ENCODE peak calls at places on chromosomes 13 and 19, in six cellular contexts. D is choroid plexus epithelial cell, Z is thoracic aorta, L is heart right ventricle, F is breast epithelium, Q is tibial artery. C is an unnamed sample.
A peak's percentile ranks its signal among the peaks of the same experiment; 100 is the strongest.

GRCh38 chr13:30720470-30720869 is 14.9 kb upstream of the ALOX5AP start:
- DNase-seq in D (no peak), Z (no peak), L (no peak), F (no peak), Q (no peak), C (peak; percentile 70)

GRCh38 chr13:113806104-113806471 is 47.1 kb downstream of the TMEM255B start:
- DNase-seq in D (no peak), Z (no peak), L (no peak), F (no peak), Q (no peak), C (no peak)

GRCh38 chr19:13865578-13866462 is 11.1 kb upstream of the NANOS3 start:
- DNase-seq in D (no peak), Z (no peak), L (no peak), F (no peak), Q (no peak), C (no peak)

GRCh38 chr19:53424968-53425597 is 6.7 kb upstream of the ZNF761 start:
- DNase-seq in D (peak; percentile 85), Z (peak; percentile 16), L (peak; percentile 56), F (peak; percentile 77), Q (peak; percentile 82), C (peak; percentile 63)

GRCh38 chr19:56554272-56554869 is 12.9 kb upstream of the ZNF470 start:
- DNase-seq in D (peak; percentile 12), Z (no peak), L (no peak), F (no peak), Q (no peak), C (no peak)

GRCh38 chr13:110244096-110244830 is 62.7 kb downstream of the COL4A1 start:
- DNase-seq in D (no peak), Z (no peak), L (no peak), F (no peak), Q (peak; percentile 60), C (peak; percentile 95)

GRCh38 chr19:51501594-51502263 is at the start of gene SIGLEC12:
- DNase-seq in D (no peak), Z (no peak), L (no peak), F (no peak), Q (no peak), C (no peak)

GRCh38 chr19:15123031-15123890 is 16.1 kb downstream of the SYDE1 start:
- DNase-seq in D (no peak), Z (no peak), L (no peak), F (peak; percentile 48), Q (no peak), C (no peak)

GRCh38 chr19:13784731-13785452 is 10.4 kb upstream of the ZSWIM4 start:
- DNase-seq in D (peak; percentile 75), Z (peak; percentile 47), L (peak; percentile 82), F (peak; percentile 79), Q (peak; percentile 91), C (peak; percentile 77)

GRCh38 chr19:57377498-57378146 is 12.0 kb upstream of the ZNF548 start:
- DNase-seq in D (no peak), Z (no peak), L (no peak), F (no peak), Q (no peak), C (no peak)

GRCh38 chr13:41563501-41564001 is 106.2 kb downstream of the RGCC start:
- DNase-seq in D (peak; percentile 97), Z (no peak), L (no peak), F (no peak), Q (no peak), C (peak; percentile 81)

GRCh38 chr19:5090780-5091575 is 122.1 kb downstream of the KDM4B start:
- DNase-seq in D (peak; percentile 44), Z (no peak), L (peak; percentile 54), F (no peak), Q (peak; percentile 81), C (peak; percentile 73)
- TF ChIP-seq CTCF in D (no peak), Z (no peak), L (no peak), F (no peak), Q (no peak), C (no peak)

GRCh38 chr19:47719047-47719885 is 6.0 kb downstream of the EHD2 start:
- DNase-seq in D (peak; percentile 97), Z (peak; percentile 36), L (peak; percentile 91), F (peak; percentile 72), Q (peak; percentile 98), C (peak; percentile 100)
- H3K4me3 ChIP-seq in D (peak overlapping the region; percentile 33), Z (peak overlapping the region; percentile 64), L (peak overlapping the region; percentile 31), F (peak overlapping the region; percentile 20), Q (peak overlapping the region; percentile 41), C (peak overlapping the region; percentile 50)

DNA sequence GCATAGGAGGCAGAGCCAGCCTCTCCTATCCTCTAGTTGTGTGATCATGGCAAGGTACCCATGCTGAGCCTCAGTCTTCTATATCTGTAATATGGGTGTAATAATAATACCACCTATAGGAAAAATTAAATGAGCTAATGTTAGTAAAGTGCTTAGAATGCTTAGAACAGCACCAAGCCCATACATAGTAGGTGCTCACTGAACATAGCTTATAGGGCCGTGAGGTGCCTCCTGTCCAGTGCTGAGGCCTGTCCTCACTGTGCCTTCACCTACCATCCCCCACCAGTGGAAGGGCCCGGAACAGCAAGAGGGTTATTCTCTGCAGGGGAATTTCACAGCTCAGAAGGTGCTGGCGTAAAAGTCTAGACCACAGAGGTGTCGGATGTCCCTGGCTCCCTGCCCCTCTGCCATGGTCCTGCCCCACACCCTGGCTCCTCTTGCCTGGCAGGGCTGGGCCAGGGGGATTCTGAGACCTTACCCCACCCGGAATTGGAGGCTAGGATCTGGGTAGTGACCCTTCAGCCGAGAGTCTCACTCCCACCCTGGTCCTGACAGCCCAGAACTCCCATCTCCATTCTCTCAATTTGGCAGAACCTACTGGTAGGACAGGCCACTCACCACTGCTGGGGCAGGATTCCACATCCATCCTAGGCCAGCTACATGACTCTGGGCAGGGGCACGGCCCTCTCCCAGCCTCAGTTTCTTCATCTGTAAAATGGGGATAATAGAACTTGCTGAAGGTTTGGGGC is 2.2 kb upstream of the SCN1B start:
- DNase-seq in D (peak; percentile 76), Z (no peak), L (no peak), F (no peak), Q (no peak), C (peak; percentile 37)
- TF ChIP-seq CTCF in D (no peak), Z (no peak), L (no peak), F (no peak), Q (no peak), C (no peak)

DNA sequence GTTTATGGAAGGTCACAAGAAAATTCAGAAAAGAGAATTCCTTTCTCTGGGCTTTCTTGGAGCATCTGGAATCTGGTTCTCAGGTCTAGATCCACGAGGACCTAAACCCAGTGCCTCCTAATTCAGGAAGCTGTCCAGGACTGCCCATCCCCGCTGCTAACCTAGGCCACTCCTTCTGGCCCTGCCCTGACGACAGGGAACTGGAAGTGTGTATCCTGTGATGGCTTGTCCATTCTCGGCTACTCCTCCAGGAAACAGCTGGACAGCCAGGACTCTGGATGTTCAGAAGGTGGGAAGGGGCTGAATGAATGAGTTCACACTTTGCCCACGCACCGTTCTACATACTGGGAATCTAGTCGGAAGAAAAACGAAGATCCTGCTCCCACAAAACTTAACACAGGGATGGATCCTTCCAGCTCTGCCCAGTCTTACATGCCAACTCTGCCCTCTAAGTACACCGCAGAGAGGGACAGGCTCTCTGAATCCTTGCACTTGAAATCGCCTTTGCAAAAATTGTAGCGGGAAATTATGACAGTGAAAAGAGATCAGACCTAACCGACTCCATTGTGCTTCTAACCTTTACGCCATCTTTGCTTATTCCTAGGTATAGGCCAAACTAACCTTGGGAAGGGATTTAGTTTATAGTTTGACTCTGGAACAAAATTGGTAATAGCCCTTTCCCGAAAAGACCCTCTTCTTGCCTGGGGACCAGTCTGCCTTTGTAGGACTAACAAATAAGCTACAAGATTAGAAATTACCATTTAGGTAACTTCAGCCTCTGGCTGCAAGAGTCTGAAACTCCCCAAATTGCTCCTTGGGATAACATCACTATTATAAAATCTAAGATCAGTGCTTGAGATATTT is 1.8 kb downstream of the LSM4 start:
- DNase-seq in D (no peak), Z (no peak), L (no peak), F (no peak), Q (no peak), C (no peak)
- H3K4me3 ChIP-seq in D (no peak overlapping the region), Z (no peak overlapping the region), L (no peak overlapping the region), F (no peak overlapping the region), Q (no peak overlapping the region), C (no peak overlapping the region)

DNA sequence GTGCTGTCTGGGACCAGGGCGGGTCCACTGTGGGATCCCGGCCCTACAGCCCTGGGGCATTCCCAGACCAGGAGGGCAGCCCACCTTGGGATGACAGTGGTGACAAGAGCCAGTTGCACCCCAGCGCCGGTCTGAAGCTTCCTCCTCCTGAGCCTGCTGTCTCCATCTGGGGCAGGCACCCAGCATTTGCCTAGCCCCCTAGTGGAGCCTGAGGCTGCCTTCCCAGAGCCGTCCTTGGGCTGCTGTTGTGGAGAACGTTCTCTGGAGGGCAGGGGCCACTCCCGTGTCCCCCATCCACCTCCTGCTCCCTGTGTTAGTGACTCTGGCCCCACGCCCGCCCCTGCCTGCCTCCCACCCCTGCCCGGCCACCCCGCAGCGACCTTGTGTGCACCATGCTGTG is 148.5 kb downstream of the KDM4B start:
- DNase-seq in D (no peak), Z (no peak), L (no peak), F (no peak), Q (no peak), C (no peak)
- TF ChIP-seq CTCF in D (peak; percentile 11), Z (no peak), L (no peak), F (no peak), Q (no peak), C (no peak)

C was measured in AG10803.